ENCODE peak calls at places on chromosomes 16 and 17, in six cellular contexts. One of them, this sample, is unnamed.

GRCh38 chr17:1561420-1562177 is 993 bp downstream of the PITPNA start:
- DNase-seq in cardiac muscle cell: peak
- DNase-seq in GM19239: no peak
- DNase-seq in astrocyte of the cerebellum: no peak
- DNase-seq in HuH-7.5: peak
- DNase-seq in NCI-H446 treated with DMSO at 0.1 percent for 48 hours: no peak
- DNase-seq in this sample: peak

GRCh38 chr16:28912558-28912957 is 12.5 kb downstream of the RABEP2 start:
- DNase-seq in HuH-7.5: no peak
- DNase-seq in GM19239: no peak
- DNase-seq in cardiac muscle cell: no peak
- DNase-seq in NCI-H446 treated with DMSO at 0.1 percent for 48 hours: no peak
- DNase-seq in astrocyte of the cerebellum: no peak
- DNase-seq in this sample: no peak

GRCh38 chr16:4407543-4408322 is 8.7 kb downstream of the CORO7 start:
- DNase-seq in NCI-H446 treated with DMSO at 0.1 percent for 48 hours: no peak
- DNase-seq in HuH-7.5: no peak
- DNase-seq in cardiac muscle cell: peak
- DNase-seq in astrocyte of the cerebellum: no peak
- DNase-seq in GM19239: no peak
- DNase-seq in this sample: no peak

GRCh38 chr17:40177275-40177874 is at the start of gene RAPGEFL1:
- DNase-seq in HuH-7.5: peak
- DNase-seq in NCI-H446 treated with DMSO at 0.1 percent for 48 hours: no peak
- DNase-seq in cardiac muscle cell: peak
- DNase-seq in astrocyte of the cerebellum: no peak
- DNase-seq in GM19239: peak
- DNase-seq in this sample: peak

GRCh38 chr16:81842564-81843242 is 63.6 kb downstream of the PLCG2 start:
- DNase-seq in HuH-7.5: no peak
- DNase-seq in cardiac muscle cell: peak
- DNase-seq in GM19239: no peak
- DNase-seq in NCI-H446 treated with DMSO at 0.1 percent for 48 hours: no peak
- DNase-seq in astrocyte of the cerebellum: no peak
- DNase-seq in this sample: no peak

GRCh38 chr16:11609474-11610120 is 22.9 kb upstream of the LITAF start:
- DNase-seq in astrocyte of the cerebellum: no peak
- DNase-seq in NCI-H446 treated with DMSO at 0.1 percent for 48 hours: peak
- DNase-seq in cardiac muscle cell: no peak
- DNase-seq in GM19239: no peak
- DNase-seq in HuH-7.5: no peak
- DNase-seq in this sample: no peak

GRCh38 chr16:67541391-67542263 is 13.0 kb downstream of the RIPOR1 start:
- DNase-seq in cardiac muscle cell: no peak
- DNase-seq in astrocyte of the cerebellum: no peak
- DNase-seq in NCI-H446 treated with DMSO at 0.1 percent for 48 hours: no peak
- DNase-seq in GM19239: no peak
- DNase-seq in HuH-7.5: no peak
- DNase-seq in this sample: no peak

GRCh38 chr17:39719966-39720365 is 10.4 kb downstream of the MIEN1 start:
- DNase-seq in HuH-7.5: no peak
- DNase-seq in GM19239: no peak
- DNase-seq in astrocyte of the cerebellum: no peak
- DNase-seq in NCI-H446 treated with DMSO at 0.1 percent for 48 hours: no peak
- DNase-seq in cardiac muscle cell: no peak
- DNase-seq in this sample: no peak

This sample was measured in hepatocyte.